ENCODE peak calls at places on chromosome 19, in seven cellular contexts. N is SK-N-SH, W is cardiac fibroblast, U is fibroblast of mammary gland, J is IMR-90, B is epithelial cell of esophagus, V is hepatocyte. G is an unnamed sample.
A peak's percentile ranks its signal among the peaks of the same experiment; 100 is the strongest.

GRCh38 chr19:42325896-42326771 is 699 bp downstream of the MEGF8 start:
- DNase-seq in N (peak; percentile 62), W (no peak), U (no peak), J (no peak), B (no peak), V (no peak), G (no peak)

GRCh38 chr19:1658446-1659433 is 6.3 kb upstream of the TCF3 start:
- DNase-seq in N (no peak), W (no peak), U (no peak), J (no peak), B (no peak), V (no peak), G (no peak)

GRCh38 chr19:45253396-45254027 is 2.4 kb downstream of the MARK4 start:
- DNase-seq in N (no peak), W (peak; percentile 30), U (peak; percentile 25), J (peak; percentile 21), B (peak; percentile 63), V (no peak), G (peak; percentile 22)

GRCh38 chr19:46984077-46985010 is 35.3 kb upstream of the NPAS1 start:
- DNase-seq in N (peak; percentile 74), W (peak; percentile 89), U (peak; percentile 86), J (peak; percentile 50), B (peak; percentile 83), V (peak; percentile 49), G (no peak)

GRCh38 chr19:29806098-29806866 is 5.5 kb upstream of the CCNE1 start:
- DNase-seq in N (peak; percentile 67), W (peak; percentile 80), U (peak; percentile 82), J (peak; percentile 44), B (no peak), V (peak; percentile 54), G (no peak)

GRCh38 chr19:37778613-37779138 is 710 bp downstream of the ZNF573 start:
- DNase-seq in N (peak; percentile 18), W (peak; percentile 26), U (peak; percentile 17), J (peak; percentile 0), B (peak; percentile 61), V (peak; percentile 46), G (no peak)

GRCh38 chr19:14519860-14520407 is 1.7 kb upstream of the DNAJB1 start:
- DNase-seq in N (no peak), W (peak; percentile 84), U (peak; percentile 60), J (peak; percentile 88), B (peak; percentile 86), V (no peak), G (peak; percentile 88)

GRCh38 chr19:7637374-7638256 is 705 bp downstream of the STXBP2 start:
- DNase-seq in N (no peak), W (peak; percentile 29), U (no peak), J (no peak), B (peak; percentile 17), V (peak; percentile 76), G (no peak)

GRCh38 chr19:48963371-48964204 is 1.5 kb upstream of the FTL start:
- DNase-seq in N (no peak), W (peak; percentile 79), U (peak; percentile 73), J (peak; percentile 71), B (peak; percentile 68), V (peak; percentile 91), G (peak; percentile 65)

GRCh38 chr19:35084078-35084762 is 31.4 kb upstream of the FXYD3 start:
- DNase-seq in N (no peak), W (no peak), U (no peak), J (no peak), B (no peak), V (no peak), G (no peak)

GRCh38 chr19:4054471-4055208 is 12.1 kb downstream of the ZBTB7A start:
- DNase-seq in N (no peak), W (no peak), U (no peak), J (no peak), B (no peak), V (no peak), G (no peak)

GRCh38 chr19:49808762-49809154 is 4.3 kb downstream of the FUZ start:
- DNase-seq in N (peak; percentile 99), W (peak; percentile 91), U (peak; percentile 71), J (peak; percentile 71), B (peak; percentile 83), V (peak; percentile 96), G (peak; percentile 82)

GRCh38 chr19:35644206-35644986 is 2.9 kb downstream of the ETV2 start:
- DNase-seq in N (peak; percentile 93), W (peak; percentile 97), U (peak; percentile 90), J (peak; percentile 88), B (peak; percentile 98), V (peak; percentile 96), G (peak; percentile 95)

GRCh38 chr19:45079063-45079910 is at the start of gene GEMIN7:
- DNase-seq in N (peak; percentile 96), W (peak; percentile 76), U (peak; percentile 57), J (peak; percentile 59), B (peak; percentile 79), V (peak; percentile 89), G (peak; percentile 76)

GRCh38 chr19:44587863-44588752 is 25.3 kb upstream of the IGSF23 start:
- DNase-seq in N (no peak), W (peak; percentile 85), U (peak; percentile 85), J (peak; percentile 96), B (peak; percentile 89), V (peak; percentile 55), G (peak; percentile 93)

GRCh38 chr19:40144151-40144550 is 47.1 kb upstream of the MAP3K10 start:
- DNase-seq in N (no peak), W (no peak), U (no peak), J (no peak), B (no peak), V (no peak), G (no peak)

GRCh38 chr19:19626516-19627441 is 1.2 kb downstream of the LPAR2 start:
- DNase-seq in N (no peak), W (no peak), U (no peak), J (no peak), B (no peak), V (no peak), G (no peak)

GRCh38 chr19:46372901-46373572 is 26.1 kb downstream of the PPP5C start:
- DNase-seq in N (no peak), W (peak; percentile 28), U (peak; percentile 62), J (no peak), B (peak; percentile 94), V (no peak), G (peak; percentile 29)

GRCh38 chr19:17441241-17442135 is 7.0 kb downstream of the TMEM221 start:
- DNase-seq in N (peak; percentile 68), W (peak; percentile 47), U (peak; percentile 66), J (no peak), B (peak; percentile 32), V (no peak), G (peak; percentile 57)

GRCh38 chr19:56113071-56113632 is 7.9 kb downstream of the ZNF787 start:
- DNase-seq in N (no peak), W (no peak), U (no peak), J (no peak), B (no peak), V (no peak), G (no peak)

GRCh38 chr19:5545051-5545450 is 22.7 kb downstream of the TINCR start:
- DNase-seq in N (no peak), W (no peak), U (no peak), J (no peak), B (no peak), V (no peak), G (no peak)

GRCh38 chr19:5542665-5543064 is 25.1 kb downstream of the TINCR start:
- DNase-seq in N (peak; percentile 74), W (peak; percentile 9), U (no peak), J (no peak), B (no peak), V (no peak), G (no peak)

GRCh38 chr19:5545984-5546383 is 21.8 kb downstream of the TINCR start:
- DNase-seq in N (no peak), W (no peak), U (no peak), J (no peak), B (no peak), V (no peak), G (no peak)

GRCh38 chr19:5547881-5548280 is 19.9 kb downstream of the TINCR start:
- DNase-seq in N (peak; percentile 60), W (peak; percentile 61), U (peak; percentile 33), J (peak; percentile 51), B (peak; percentile 63), V (peak; percentile 38), G (peak; percentile 31)
- TF ChIP-seq CTCF in N (peak; percentile 56), W (peak; percentile 62), U (peak; percentile 66), J (peak; percentile 68), B (peak; percentile 76), V (peak; percentile 51), G (peak; percentile 67)

DNA sequence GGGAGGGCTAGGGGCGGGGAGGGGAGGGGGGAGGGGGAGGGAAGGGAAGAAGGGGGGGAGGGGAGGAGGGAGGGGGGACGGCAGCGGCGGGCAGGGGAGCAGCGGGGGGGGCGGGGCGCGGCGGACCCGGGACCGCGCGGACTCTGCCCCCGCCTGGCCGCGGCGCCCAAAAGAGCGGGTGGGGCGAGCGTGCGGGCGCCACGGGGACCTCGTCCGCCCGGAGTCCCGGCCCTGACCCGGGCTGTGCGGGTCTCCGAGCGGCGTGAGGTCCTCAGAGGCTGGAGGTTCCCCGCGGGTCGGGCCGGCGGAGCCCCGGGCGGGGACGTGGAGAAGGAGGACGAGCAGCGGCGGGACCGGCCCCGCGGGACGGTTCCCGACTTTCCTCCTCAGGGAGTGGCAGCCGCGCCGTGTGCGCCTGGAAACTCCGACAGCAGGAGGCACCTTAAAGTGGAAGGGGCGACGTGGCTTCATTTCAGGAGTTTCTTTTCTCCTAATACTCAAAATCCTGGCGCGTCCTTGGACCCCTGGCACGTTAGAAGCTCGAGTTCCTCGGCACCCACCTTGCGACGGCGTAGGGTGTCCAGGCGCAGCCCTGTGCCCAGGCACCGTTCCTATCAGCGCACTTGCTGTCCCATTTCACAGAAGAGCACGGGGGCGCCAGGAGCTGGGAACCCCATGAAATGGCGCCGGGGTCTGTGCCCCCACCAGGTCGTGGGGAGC is 518 bp upstream of the PLPP2 start:
- DNase-seq in N (peak; percentile 77), W (no peak), U (no peak), J (no peak), B (peak; percentile 25), V (peak; percentile 41), G (no peak)
- H3K4me3 ChIP-seq in N (peak overlapping the region; percentile 25), W (no peak overlapping the region), U (no peak overlapping the region), J (peak overlapping the region; percentile 13), B (no peak overlapping the region), V (no peak overlapping the region), G (no peak overlapping the region)

DNA sequence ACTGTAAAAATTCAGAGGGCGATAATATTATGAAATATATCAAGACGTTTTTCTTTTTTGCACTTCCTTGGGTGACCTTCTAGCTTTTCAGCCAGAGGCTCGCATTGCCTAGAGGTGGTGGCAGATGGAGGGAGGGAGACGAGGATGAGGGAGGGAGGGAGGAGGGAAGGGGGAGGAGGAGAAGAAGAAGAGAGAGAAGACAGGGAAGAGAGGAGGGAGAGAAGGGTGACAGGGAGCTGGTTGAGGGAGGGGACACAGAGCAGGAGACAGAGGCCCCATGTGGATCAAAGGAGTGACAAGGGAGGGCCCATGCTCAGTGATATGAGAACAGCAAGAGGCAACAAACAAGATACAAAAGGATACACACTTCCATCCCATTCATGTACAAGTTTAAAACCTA is 8.0 kb upstream of the KCTD15 start:
- DNase-seq in N (no peak), W (no peak), U (no peak), J (no peak), B (no peak), V (no peak), G (no peak)
- TF ChIP-seq CTCF in N (no peak), W (no peak), U (no peak), J (no peak), B (no peak), V (no peak), G (no peak)

DNA sequence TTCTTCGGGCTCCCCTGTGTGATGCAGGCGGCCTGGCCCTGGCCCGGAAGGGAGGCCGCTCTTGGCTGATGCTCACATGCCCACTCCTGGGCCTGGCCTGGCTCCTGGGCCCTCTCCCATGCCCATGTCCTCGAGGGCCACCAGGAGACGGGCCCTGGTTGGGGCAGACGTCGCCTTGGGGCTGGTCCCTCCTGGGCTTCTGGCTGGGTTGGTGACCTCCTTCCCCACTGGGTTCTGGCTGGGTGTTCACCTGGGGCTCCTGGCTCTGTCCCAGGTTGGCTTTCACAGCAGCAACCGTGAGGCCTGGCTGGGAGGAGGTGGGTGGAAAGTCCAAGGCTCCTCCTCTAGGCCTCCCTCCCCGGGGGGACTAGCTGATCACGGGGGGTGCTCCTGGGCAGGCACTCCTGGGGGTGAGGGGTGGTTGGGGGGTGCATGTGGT is 15.5 kb upstream of the SLC7A10 start:
- DNase-seq in N (no peak), W (no peak), U (no peak), J (no peak), B (no peak), V (peak; percentile 59), G (no peak)
- H3K4me3 ChIP-seq in N (no peak overlapping the region), W (no peak overlapping the region), U (no peak overlapping the region), J (no peak overlapping the region), B (no peak overlapping the region), V (no peak overlapping the region), G (no peak overlapping the region)